ENCODE peak calls at places on chromosome 18, in four cellular contexts. W, P, G and M are unnamed samples.

GRCh38 chr18:80154293-80154692 is 45.2 kb downstream of the ADNP2 start:
- DNase-seq in G (no peak), P (no peak), W (no peak), M (no peak)

GRCh38 chr18:2952605-2953004 is 60.3 kb downstream of the LPIN2 start:
- DNase-seq in W (no peak), G (no peak), P (no peak), M (no peak)

GRCh38 chr18:10353791-10354190 is 100.6 kb upstream of the APCDD1 start:
- DNase-seq in P (no peak), G (peak), W (no peak), M (no peak)

GRCh38 chr18:63820694-63821093 is 45.5 kb downstream of the SERPINB7 start:
- DNase-seq in P (no peak), W (no peak), G (no peak), M (no peak)

GRCh38 chr18:62085766-62086165 is 101.1 kb downstream of the PIGN start:
- DNase-seq in P (no peak), G (no peak), W (no peak), M (no peak)

GRCh38 chr18:26536032-26536431 is 12.3 kb downstream of the KCTD1 start:
- DNase-seq in W (no peak), P (no peak), G (no peak), M (no peak)

GRCh38 chr18:48913201-48913600 is 37.6 kb downstream of the SMAD7 start:
- DNase-seq in G (no peak), P (no peak), W (no peak), M (no peak)

GRCh38 chr18:9105420-9105819 is 2.9 kb downstream of the NDUFV2 start:
- DNase-seq in G (no peak), W (no peak), P (no peak), M (no peak)

GRCh38 chr18:48300463-48300961 is 108.7 kb downstream of the ZBTB7C start:
- DNase-seq in W (no peak), G (no peak), P (no peak), M (peak)

GRCh38 chr18:8359076-8359475 is 250.2 kb upstream of the RAB12 start:
- DNase-seq in G (no peak), W (no peak), P (no peak), M (no peak)

GRCh38 chr18:12886498-12887126 is 2.6 kb upstream of the PTPN2 start:
- DNase-seq in G (no peak), P (no peak), W (no peak), M (no peak)

GRCh38 chr18:55343396-55344073 is 244.5 kb downstream of the TCF4 start:
- DNase-seq in P (no peak), G (no peak), W (no peak), M (no peak)

GRCh38 chr18:63452273-63452672 is 24.5 kb upstream of the SERPINB5 start:
- DNase-seq in W (no peak), G (no peak), P (no peak), M (no peak)

GRCh38 chr18:10524507-10525425 is 1.1 kb upstream of the NAPG start:
- DNase-seq in G (no peak), W (no peak), P (no peak), M (no peak)

GRCh38 chr18:64333584-64333983 is 184.7 kb upstream of the LINC00305 start:
- DNase-seq in G (no peak), P (no peak), W (no peak), M (no peak)

GRCh38 chr18:500556-501405 is at the start of gene COLEC12:
- DNase-seq in W (peak), G (no peak), P (no peak), M (no peak)